ENCODE peak calls at places on chromosomes 13 and 19, in seven cellular contexts. B is activated CD4-positive, alpha-beta T cell treated with anti-CD3 and anti-CD28 coated beads, Interleukin-2, amount 50 U/mL, for 48 hours; S is head of caudate nucleus; G is PC-3; Y is omental fat pad; F is activated T-cell treated with anti-CD3 and anti-CD28 coated beads, Interleukin-2, amount 50 U/mL, for 4 hours; T is GM23338. J is an unnamed sample.

GRCh38 chr13:50222569-50223332 is 207.5 kb downstream of the KCNRG start:
- DNase-seq in T (no peak), S (peak; percentile 44), F (no peak), B (peak; percentile 32), Y (peak; percentile 37), G (peak; percentile 66), J (peak; percentile 23)

GRCh38 chr13:78022164-78022877 is 103.7 kb upstream of the EDNRB start:
- DNase-seq in F (peak; percentile 5), Y (no peak), B (peak; percentile 34), T (no peak), S (no peak), G (peak; percentile 59), J (peak; percentile 16)

GRCh38 chr19:46788101-46788967 is at the start of gene SLC1A5:
- DNase-seq in G (peak; percentile 93), B (peak; percentile 100), T (peak; percentile 99), F (peak; percentile 99), Y (peak; percentile 92), S (peak; percentile 81), J (peak; percentile 99)

GRCh38 chr13:112464720-112465119 is 88.6 kb downstream of the SPACA7 start:
- DNase-seq in Y (no peak), S (no peak), G (no peak), F (no peak), T (no peak), B (no peak), J (no peak)

GRCh38 chr13:25901460-25902376 is 150.1 kb downstream of the SHISA2 start:
- DNase-seq in S (no peak), B (no peak), F (no peak), T (no peak), G (peak; percentile 96), Y (no peak), J (no peak)

GRCh38 chr19:38417544-38418506 is 8.2 kb downstream of the RASGRP4 start:
- DNase-seq in F (peak; percentile 43), B (peak; percentile 82), G (peak; percentile 62), Y (no peak), T (peak; percentile 92), S (peak; percentile 34), J (peak; percentile 51)

GRCh38 chr13:20608438-20609020 is 41.6 kb downstream of the IFT88 start:
- DNase-seq in T (no peak), Y (no peak), G (no peak), S (no peak), F (no peak), B (no peak), J (no peak)

GRCh38 chr19:43625918-43626579 is 6.6 kb upstream of the ZNF428 start:
- DNase-seq in B (peak; percentile 39), S (no peak), F (no peak), T (peak; percentile 81), Y (no peak), G (no peak), J (no peak)

GRCh38 chr13:43074824-43075510 is 51.6 kb downstream of the DNAJC15 start:
- DNase-seq in S (no peak), B (no peak), F (no peak), G (no peak), T (no peak), Y (no peak), J (no peak)